ENCODE peak calls at places on chromosomes 16 and 17, in four cellular contexts. G, S, K and O are unnamed samples.

GRCh38 chr17:75623386-75623785 is 9.8 kb upstream of the SMIM5 start:
- DNase-seq in S (no peak), K (no peak), G (no peak), O (no peak)

GRCh38 chr16:65537336-65537735 is 415.5 kb upstream of the CDH11 start:
- DNase-seq in S (no peak), K (no peak), G (no peak), O (no peak)

GRCh38 chr16:60166-60565 is 6.5 kb downstream of the SNRNP25 start:
- DNase-seq in S (no peak), K (no peak), G (no peak), O (peak)

GRCh38 chr17:41212524-41213169 is 13.8 kb upstream of the KRTAP9-2 start:
- DNase-seq in G (no peak), S (no peak), K (no peak), O (no peak)

GRCh38 chr17:79797492-79798295 is 817 bp upstream of the CBX8 start:
- DNase-seq in G (peak), S (no peak), K (no peak), O (peak)

GRCh38 chr17:77440571-77440981 is 299.8 kb downstream of the SEC14L1 start:
- DNase-seq in S (no peak), G (no peak), K (no peak), O (no peak)

GRCh38 chr17:82938486-82939212 is 98.8 kb upstream of the ZNF750 start:
- DNase-seq in K (no peak), S (no peak), G (no peak), O (peak)

GRCh38 chr17:51710289-51710979 is 448.1 kb downstream of the CA10 start:
- DNase-seq in G (no peak), S (no peak), K (no peak), O (no peak)

GRCh38 chr17:6303664-6304063 is 131.3 kb downstream of the AIPL1 start:
- DNase-seq in S (no peak), K (peak), G (peak), O (no peak)

GRCh38 chr16:22007159-22007508 is 777 bp upstream of the MOSMO start:
- DNase-seq in K (no peak), S (no peak), G (no peak), O (no peak)

GRCh38 chr16:67404740-67405226 is 11.5 kb upstream of the TPPP3 start:
- DNase-seq in S (no peak), G (no peak), K (no peak), O (no peak)

GRCh38 chr17:63150994-63151464 is 185.0 kb downstream of the TANC2 start:
- DNase-seq in S (no peak), G (peak), K (peak), O (no peak)

GRCh38 chr16:11367483-11367906 is 22.2 kb downstream of the RMI2 start:
- DNase-seq in S (no peak), K (peak), G (no peak), O (no peak)

GRCh38 chr17:45197555-45198334 is 23.9 kb upstream of the FMNL1 start:
- DNase-seq in G (peak), K (peak), S (peak), O (peak)

GRCh38 chr17:36921131-36921851 is 16.0 kb upstream of the LHX1 start:
- DNase-seq in S (no peak), K (peak), G (no peak), O (no peak)

GRCh38 chr16:85270365-85270764 is 158.1 kb upstream of the CIBAR2 start:
- DNase-seq in K (peak), G (no peak), S (no peak), O (no peak)

GRCh38 chr17:59785091-59785799 is 77.8 kb downstream of the VMP1 start:
- DNase-seq in K (peak), S (no peak), G (no peak), O (no peak)

GRCh38 chr17:39740357-39741111 is 2.8 kb downstream of the GRB7 start:
- DNase-seq in K (peak), S (no peak), G (peak), O (no peak)